ENCODE peak calls at places on chromosomes 13 and 19, in eight cellular contexts. B, A, V, S, P, U, L and C are unnamed samples.

GRCh38 chr19:50322234-50322633 is 6.9 kb downstream of the KCNC3 start:
- DNase-seq in B (no peak), A (no peak), V (no peak), S (no peak), P (no peak), U (no peak), L (no peak), C (no peak)

GRCh38 chr13:25581351-25581750 is 209.6 kb downstream of the ATP8A2 start:
- DNase-seq in B (no peak), A (no peak), V (no peak), S (no peak), P (no peak), U (no peak), L (no peak), C (no peak)

GRCh38 chr19:16416996-16417395 is 54.8 kb downstream of the EPS15L1 start:
- DNase-seq in B (no peak), A (no peak), V (no peak), S (no peak), P (no peak), U (no peak), L (no peak), C (no peak)

GRCh38 chr13:74464656-74465055 is 330.5 kb upstream of the KLF12 start:
- DNase-seq in B (no peak), A (no peak), V (no peak), S (no peak), P (no peak), U (no peak), L (no peak), C (peak)

GRCh38 chr19:17248011-17248776 is 2.5 kb upstream of the NR2F6 start:
- DNase-seq in B (no peak), A (no peak), V (no peak), S (peak), P (no peak), U (no peak), L (no peak), C (no peak)

GRCh38 chr13:31774186-31774585 is 34.9 kb downstream of the RXFP2 start:
- DNase-seq in B (peak), A (no peak), V (no peak), S (no peak), P (no peak), U (no peak), L (no peak), C (peak)

GRCh38 chr13:68810660-68811059 is 1297.0 kb upstream of the ATXN8OS start:
- DNase-seq in B (no peak), A (no peak), V (no peak), S (no peak), P (no peak), U (no peak), L (peak), C (no peak)

GRCh38 chr13:106472621-106473020 is 62.8 kb downstream of the EFNB2 start:
- DNase-seq in B (no peak), A (no peak), V (no peak), S (no peak), P (no peak), U (no peak), L (no peak), C (no peak)

GRCh38 chr13:104281910-104282309 is 1215.7 kb upstream of the SLC10A2 start:
- DNase-seq in B (no peak), A (no peak), V (no peak), S (no peak), P (peak), U (no peak), L (no peak), C (no peak)

GRCh38 chr19:39843919-39844793 is 2.0 kb downstream of the FBL start:
- DNase-seq in B (peak), A (peak), V (no peak), S (no peak), P (peak), U (no peak), L (peak), C (peak)

GRCh38 chr13:44449999-44450821 is 76.6 kb downstream of the SERP2 start:
- DNase-seq in B (no peak), A (no peak), V (no peak), S (no peak), P (no peak), U (no peak), L (peak), C (no peak)

GRCh38 chr19:48551437-48552302 is at the start of gene SULT2B1:
- DNase-seq in B (no peak), A (no peak), V (no peak), S (peak), P (no peak), U (no peak), L (peak), C (no peak)

GRCh38 chr13:109949395-109949794 is 163.0 kb upstream of the IRS2 start:
- DNase-seq in B (no peak), A (no peak), V (no peak), S (no peak), P (no peak), U (no peak), L (no peak), C (peak)

GRCh38 chr19:15532779-15533521 is 24.6 kb downstream of the CYP4F22 start:
- DNase-seq in B (peak), A (no peak), V (no peak), S (no peak), P (peak), U (no peak), L (peak), C (peak)

GRCh38 chr13:72657379-72657778 is 70.0 kb downstream of the MZT1 start:
- DNase-seq in B (no peak), A (no peak), V (no peak), S (no peak), P (no peak), U (no peak), L (no peak), C (no peak)

GRCh38 chr13:72651196-72651595 is 76.2 kb downstream of the MZT1 start:
- DNase-seq in B (no peak), A (peak), V (no peak), S (no peak), P (no peak), U (no peak), L (peak), C (no peak)

GRCh38 chr13:72652681-72653080 is 74.7 kb downstream of the MZT1 start:
- DNase-seq in B (no peak), A (no peak), V (no peak), S (no peak), P (peak), U (no peak), L (peak), C (no peak)

DNA sequence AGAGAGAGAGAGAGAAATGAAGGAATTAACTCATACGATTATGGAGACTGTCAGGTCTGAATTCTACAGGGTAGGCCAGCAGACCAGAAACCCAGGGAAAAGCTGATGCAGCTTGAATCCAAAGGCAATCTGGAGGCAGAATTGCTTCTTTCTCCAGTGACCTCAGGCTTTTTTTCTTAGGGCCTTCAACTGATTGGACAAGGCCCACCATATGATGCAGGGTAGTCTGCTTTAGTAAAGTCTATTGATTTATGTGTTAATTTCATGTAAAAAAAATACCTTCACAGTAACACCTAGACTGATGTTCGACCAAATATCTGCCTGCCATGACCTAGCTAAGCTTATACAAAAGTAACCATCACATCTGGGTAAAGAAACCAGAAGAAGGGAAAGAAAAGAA is 71.1 kb downstream of the MZT1 start:
- DNase-seq in B (no peak), A (no peak), V (no peak), S (no peak), P (no peak), U (no peak), L (no peak), C (no peak)
- H3K4me3 ChIP-seq in B (no peak), A (no peak), V (no peak), S (no peak), P (no peak), U (no peak), L (no peak), C (no peak)

GRCh38 chr13:19074519-19074918 is 107.1 kb downstream of the TUBA3C start:
- DNase-seq in B (no peak), A (no peak), V (no peak), S (no peak), P (no peak), U (no peak), L (no peak), C (no peak)
- H3K4me3 ChIP-seq in B (no peak), A (no peak), V (no peak), S (no peak), P (no peak), U (no peak), L (no peak), C (no peak)

GRCh38 chr19:13012690-13013608 is 17.7 kb downstream of the NFIX start:
- DNase-seq in B (peak), A (peak), V (peak), S (peak), P (peak), U (peak), L (peak), C (peak)
- H3K4me3 ChIP-seq in B (peak), A (peak), V (peak), S (no peak), P (no peak), U (peak), L (peak), C (peak)

GRCh38 chr13:51728275-51728673 is 75.7 kb downstream of the DHRS12 start:
- DNase-seq in B (no peak), A (no peak), V (no peak), S (no peak), P (no peak), U (no peak), L (no peak), C (no peak)
- H3K4me3 ChIP-seq in B (no peak), A (no peak), V (no peak), S (no peak), P (no peak), U (no peak), L (no peak), C (no peak)

GRCh38 chr13:46386996-46387851 is at the start of gene RUBCNL:
- DNase-seq in B (peak), A (peak), V (peak), S (peak), P (no peak), U (no peak), L (peak), C (no peak)

GRCh38 chr13:46389457-46389856 is 2.4 kb upstream of the RUBCNL start:
- DNase-seq in B (no peak), A (no peak), V (no peak), S (no peak), P (no peak), U (no peak), L (no peak), C (no peak)

GRCh38 chr13:46388846-46389245 is 1.8 kb upstream of the RUBCNL start:
- DNase-seq in B (no peak), A (no peak), V (no peak), S (no peak), P (no peak), U (no peak), L (no peak), C (no peak)

GRCh38 chr13:46389985-46390384 is 2.9 kb upstream of the RUBCNL start:
- DNase-seq in B (no peak), A (peak), V (no peak), S (peak), P (no peak), U (peak), L (peak), C (no peak)

GRCh38 chr13:46388308-46388707 is 1.3 kb upstream of the RUBCNL start:
- DNase-seq in B (no peak), A (no peak), V (no peak), S (no peak), P (no peak), U (no peak), L (no peak), C (no peak)
- H3K4me3 ChIP-seq in B (no peak), A (no peak), V (no peak), S (no peak), P (no peak), U (no peak), L (no peak), C (no peak)

GRCh38 chr19:19274716-19275115 is 1.6 kb upstream of the TM6SF2 start:
- DNase-seq in B (no peak), A (no peak), V (no peak), S (peak), P (no peak), U (no peak), L (no peak), C (no peak)

GRCh38 chr19:19271828-19272599 is 1.1 kb downstream of the TM6SF2 start:
- DNase-seq in B (no peak), A (no peak), V (no peak), S (no peak), P (no peak), U (no peak), L (no peak), C (no peak)

GRCh38 chr19:19275166-19275565 is 2.1 kb upstream of the TM6SF2 start:
- DNase-seq in B (no peak), A (no peak), V (no peak), S (no peak), P (no peak), U (no peak), L (no peak), C (no peak)

GRCh38 chr19:19276386-19276785 is 3.3 kb upstream of the TM6SF2 start:
- DNase-seq in B (peak), A (peak), V (no peak), S (no peak), P (peak), U (no peak), L (no peak), C (peak)

GRCh38 chr19:19274146-19274545 is 1.0 kb upstream of the TM6SF2 start:
- DNase-seq in B (no peak), A (peak), V (no peak), S (no peak), P (no peak), U (no peak), L (no peak), C (no peak)
- H3K4me3 ChIP-seq in B (no peak), A (no peak), V (no peak), S (no peak), P (no peak), U (no peak), L (no peak), C (no peak)

DNA sequence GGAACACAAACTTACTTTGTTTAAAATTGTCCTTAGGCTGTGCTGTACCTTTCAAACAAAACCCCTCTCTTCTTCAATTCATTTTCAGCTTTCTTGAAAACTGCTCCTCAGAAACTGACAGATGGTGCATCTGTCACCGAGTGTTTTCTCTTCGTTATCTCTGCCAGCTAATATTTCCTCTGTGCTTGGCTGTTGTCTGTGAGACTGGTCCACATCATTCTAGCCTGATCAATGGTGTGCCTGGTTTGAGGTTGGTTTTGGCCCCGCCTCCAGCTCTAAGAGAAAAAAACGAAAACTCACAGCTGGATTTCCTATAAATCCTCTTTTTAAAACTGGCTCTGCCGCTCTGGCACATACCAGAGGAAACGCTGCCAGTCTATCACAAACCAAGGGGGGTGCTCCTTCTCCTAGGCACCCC is 79.7 kb downstream of the STARD13 start:
- DNase-seq in B (peak), A (peak), V (no peak), S (no peak), P (peak), U (no peak), L (no peak), C (no peak)
- H3K4me3 ChIP-seq in B (no peak), A (no peak), V (no peak), S (no peak), P (no peak), U (peak), L (no peak), C (no peak)

GRCh38 chr19:5050016-5050656 is 81.2 kb downstream of the KDM4B start:
- DNase-seq in B (no peak), A (no peak), V (no peak), S (no peak), P (no peak), U (no peak), L (no peak), C (no peak)

GRCh38 chr19:5049561-5049960 is 80.6 kb downstream of the KDM4B start:
- DNase-seq in B (no peak), A (no peak), V (no peak), S (no peak), P (no peak), U (no peak), L (no peak), C (no peak)

GRCh38 chr19:5047251-5047935 is 78.5 kb downstream of the KDM4B start:
- DNase-seq in B (no peak), A (no peak), V (no peak), S (no peak), P (no peak), U (no peak), L (no peak), C (no peak)

GRCh38 chr19:5048091-5048726 is 79.3 kb downstream of the KDM4B start:
- DNase-seq in B (peak), A (peak), V (peak), S (peak), P (peak), U (peak), L (peak), C (peak)

DNA sequence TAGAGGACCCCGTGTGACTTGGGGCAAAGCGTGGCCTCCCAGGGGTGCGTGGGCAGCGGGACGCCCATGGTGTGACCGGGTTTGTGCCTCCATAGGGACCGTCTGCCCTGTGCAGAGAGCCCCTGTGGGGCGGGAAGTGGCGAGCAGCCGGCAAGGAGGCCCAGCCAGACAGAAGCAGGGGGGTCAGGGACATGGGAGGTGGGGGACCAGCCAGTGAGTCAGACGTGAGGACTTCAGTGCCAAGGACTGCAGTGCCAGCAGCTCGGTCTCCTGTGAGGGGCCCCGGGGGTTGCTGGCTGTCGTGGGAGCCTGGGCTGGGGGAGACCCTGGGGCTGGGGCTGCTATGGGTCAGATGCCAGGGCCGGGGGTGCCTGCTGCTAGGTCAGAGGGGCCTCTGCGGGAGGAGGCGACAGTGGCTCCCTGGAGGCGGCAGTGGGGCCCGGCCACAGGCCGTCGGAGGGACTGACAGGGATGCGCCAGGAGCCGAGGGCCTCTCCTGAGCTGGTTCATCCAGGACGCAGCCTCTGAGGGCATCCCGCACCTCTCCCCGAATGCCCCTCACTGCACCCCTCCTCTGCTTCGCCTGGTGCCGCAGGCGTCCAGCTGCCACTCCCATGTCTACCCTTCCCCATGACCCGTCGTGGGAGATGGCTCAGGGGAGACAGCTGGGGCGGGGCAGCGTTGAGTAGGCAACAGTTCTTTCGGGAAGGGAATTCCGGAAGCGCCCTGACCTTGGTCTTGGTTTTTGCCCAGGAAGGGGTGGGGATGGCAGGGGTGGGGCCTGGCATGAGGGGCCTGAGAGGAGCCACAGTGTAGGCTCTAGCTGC is 80.0 kb downstream of the KDM4B start:
- DNase-seq in B (peak), A (peak), V (peak), S (peak), P (peak), U (no peak), L (peak), C (peak)
- H3K4me3 ChIP-seq in B (peak), A (no peak), V (no peak), S (no peak), P (no peak), U (no peak), L (peak), C (peak)